ENCODE peak calls at places on chromosomes 7 and 10, in six cellular contexts. P, W, S, C, K and T are unnamed samples.

GRCh38 chr7:102170417-102170970 is 116.2 kb upstream of the SH2B2 start:
- DNase-seq in W (no peak), P (no peak), C (no peak), S (no peak), K (no peak), T (no peak)

GRCh38 chr7:50982626-50983025 is 199.9 kb upstream of the GRB10 start:
- DNase-seq in W (no peak), C (no peak), S (no peak), P (no peak), K (no peak), T (no peak)

GRCh38 chr7:145169908-145170307 is 334.1 kb upstream of the TPK1 start:
- DNase-seq in K (no peak), W (no peak), P (no peak), S (no peak), C (no peak), T (no peak)

GRCh38 chr10:86803156-86803555 is 46.7 kb downstream of the BMPR1A start:
- DNase-seq in K (no peak), P (no peak), W (peak; percentile 58), C (no peak), S (no peak), T (no peak)

GRCh38 chr10:100895346-100895745 is 17.4 kb upstream of the SLF2 start:
- DNase-seq in W (no peak), S (no peak), K (no peak), P (no peak), C (no peak), T (no peak)

GRCh38 chr7:47843291-47843690 is 105.0 kb downstream of the PKD1L1 start:
- DNase-seq in W (no peak), C (no peak), P (no peak), S (no peak), K (no peak), T (no peak)

GRCh38 chr10:122018951-122019413 is 30.0 kb downstream of the TACC2 start:
- DNase-seq in P (no peak), W (no peak), K (peak; percentile 83), S (peak; percentile 48), C (no peak), T (no peak)

GRCh38 chr10:133590970-133591359 is 25.6 kb upstream of the SYCE1 start:
- DNase-seq in S (no peak), K (no peak), C (no peak), P (no peak), W (no peak), T (no peak)

GRCh38 chr7:42235734-42236133 is 1.3 kb downstream of the GLI3 start:
- DNase-seq in K (no peak), W (no peak), S (no peak), C (no peak), P (no peak), T (no peak)

GRCh38 chr10:71948496-71949067 is 15.6 kb upstream of the CHST3 start:
- DNase-seq in S (no peak), K (no peak), W (no peak), P (no peak), C (no peak), T (no peak)

GRCh38 chr7:127954371-127954770 is 76.9 kb downstream of the LRRC4 start:
- DNase-seq in K (no peak), W (no peak), S (no peak), C (no peak), P (no peak), T (no peak)